ENCODE peak calls at places on chromosomes 13 and 19, in ten cellular contexts. G is progenitor cell of endocrine pancreas; I is natural killer cell; K is T-helper 22 cell; M is EL; P is effector CD8-positive, alpha-beta T cell; F is fibroblast of mammary gland; D is naive thymus-derived CD8-positive, alpha-beta T cell; B is left kidney; J is NCI-H1417. Q is an unnamed sample.
A peak's percentile ranks its signal among the peaks of the same experiment; 100 is the strongest.

GRCh38 chr13:51945149-51945548 is 66.1 kb downstream of the ATP7B start:
- DNase-seq in B (no peak), F (no peak), G (no peak), M (no peak), P (no peak), I (no peak), D (no peak), J (no peak), K (no peak), Q (no peak)

GRCh38 chr13:114259974-114260373 is 21.4 kb upstream of the UPF3A start:
- DNase-seq in P (no peak), D (no peak), K (no peak), F (no peak), M (no peak), J (peak; percentile 85), G (no peak), I (no peak), B (no peak), Q (no peak)

GRCh38 chr13:24923305-24923640 is 159.3 kb downstream of the RNF17 start:
- DNase-seq in B (no peak), P (no peak), J (peak; percentile 8), D (peak; percentile 52), F (peak; percentile 84), M (no peak), I (no peak), G (no peak), K (no peak), Q (no peak)

GRCh38 chr13:49608932-49609331 is 19.4 kb upstream of the ARL11 start:
- DNase-seq in I (no peak), F (no peak), J (no peak), K (no peak), P (no peak), D (no peak), B (no peak), M (no peak), G (no peak), Q (no peak)

GRCh38 chr19:13091400-13092161 is 11.1 kb downstream of the LYL1 start:
- DNase-seq in P (no peak), B (peak; percentile 79), I (no peak), D (no peak), M (no peak), K (no peak), G (no peak), F (peak; percentile 74), J (no peak), Q (no peak)

GRCh38 chr13:31038834-31039552 is 106.5 kb downstream of the TEX26 start:
- DNase-seq in M (peak; percentile 45), J (peak; percentile 27), I (no peak), G (no peak), F (peak; percentile 59), K (no peak), P (no peak), B (no peak), D (no peak), Q (no peak)

GRCh38 chr19:48907671-48908070 is 7.6 kb downstream of the NUCB1 start:
- DNase-seq in P (no peak), F (no peak), G (no peak), J (no peak), M (no peak), D (no peak), I (no peak), B (no peak), K (no peak), Q (no peak)

GRCh38 chr13:97015661-97016350 is 21.5 kb upstream of the OXGR1 start:
- DNase-seq in K (no peak), F (no peak), G (no peak), B (no peak), I (no peak), P (no peak), J (no peak), D (peak; percentile 30), M (no peak), Q (no peak)

GRCh38 chr13:28579334-28579733 is 79.6 kb upstream of the POMP start:
- DNase-seq in K (no peak), B (peak; percentile 60), I (no peak), G (no peak), P (no peak), D (no peak), J (no peak), F (peak; percentile 12), M (no peak), Q (no peak)

GRCh38 chr19:49224856-49225255 is 67.3 kb downstream of the TRPM4 start:
- DNase-seq in D (no peak), M (peak; percentile 75), B (peak; percentile 85), I (no peak), F (peak; percentile 53), G (no peak), P (no peak), K (no peak), J (peak; percentile 67), Q (no peak)

GRCh38 chr13:113417836-113418721 is 35.2 kb downstream of the ADPRHL1 start:
- DNase-seq in J (no peak), F (no peak), D (no peak), I (no peak), B (no peak), M (no peak), G (no peak), P (no peak), K (no peak), Q (no peak)

GRCh38 chr19:31347828-31348314 is 1.4 kb downstream of the TSHZ3 start:
- DNase-seq in B (no peak), P (no peak), D (no peak), M (peak; percentile 31), J (no peak), G (no peak), F (peak; percentile 96), K (no peak), I (no peak), Q (no peak)

GRCh38 chr13:99691552-99691951 is 190.3 kb downstream of the TM9SF2 start:
- DNase-seq in D (no peak), P (no peak), J (no peak), K (no peak), F (no peak), M (no peak), B (no peak), G (no peak), I (no peak), Q (no peak)